ENCODE peak calls at places on chromosomes 4 and X, in six cellular contexts. F is PC-9; I is IMR-90; G is fibroblast of lung; Z is CD8-positive, alpha-beta T cell; H is dorsolateral prefrontal cortex. Q is an unnamed sample.

GRCh38 chr4:173074501-173074946 is 94.1 kb upstream of the GALNT7 start:
- DNase-seq in F (peak; percentile 49), I (peak; percentile 80), G (peak; percentile 89), Z (no peak), H (no peak), Q (peak; percentile 50)

GRCh38 chr4:87317527-87317926 is 5.2 kb downstream of the HSD17B13 start:
- DNase-seq in F (no peak), I (peak; percentile 15), G (peak; percentile 32), Z (no peak), H (no peak), Q (no peak)

GRCh38 chrX:132094169-132094568 is 33.7 kb downstream of the FRMD7 start:
- DNase-seq in F (no peak), I (no peak), G (peak; percentile 17), Z (no peak), H (no peak), Q (no peak)

GRCh38 chr4:151698213-151698612 is 62.6 kb downstream of the GATB start:
- DNase-seq in F (no peak), I (no peak), G (no peak), Z (no peak), H (no peak), Q (no peak)

GRCh38 chr4:47704693-47705325 is 133.1 kb downstream of the CORIN start:
- DNase-seq in F (peak; percentile 16), I (peak; percentile 37), G (peak; percentile 51), Z (no peak), H (peak; percentile 48), Q (peak; percentile 70)

GRCh38 chrX:109934434-109934833 is 68.5 kb upstream of the TMEM164 start:
- DNase-seq in F (no peak), I (peak; percentile 21), G (peak; percentile 0), Z (no peak), H (no peak), Q (no peak)

GRCh38 chr4:119823891-119824290 is 195.3 kb upstream of the PDE5A start:
- DNase-seq in F (no peak), I (no peak), G (no peak), Z (no peak), H (no peak), Q (no peak)

GRCh38 chrX:96685205-96686099 is 810 bp downstream of the DIAPH2 start:
- DNase-seq in F (peak; percentile 21), I (peak; percentile 55), G (peak; percentile 56), Z (no peak), H (no peak), Q (peak; percentile 49)

GRCh38 chr4:101218894-101219293 is 128.4 kb downstream of the PPP3CA start:
- DNase-seq in F (no peak), I (no peak), G (no peak), Z (no peak), H (no peak), Q (no peak)

GRCh38 chrX:73447311-73447794 is 500 bp downstream of the CDX4 start:
- DNase-seq in F (no peak), I (no peak), G (no peak), Z (no peak), H (no peak), Q (no peak)

GRCh38 chr4:122960298-122960985 is 38.0 kb upstream of the NUDT6 start:
- DNase-seq in F (no peak), I (peak; percentile 20), G (peak; percentile 60), Z (no peak), H (no peak), Q (no peak)

GRCh38 chrX:153900806-153901752 is 3.4 kb upstream of the AVPR2 start:
- DNase-seq in F (peak; percentile 83), I (peak; percentile 87), G (peak; percentile 61), Z (peak; percentile 34), H (no peak), Q (peak; percentile 64)

GRCh38 chr4:53023640-53024299 is 161.7 kb downstream of the RASL11B start:
- DNase-seq in F (no peak), I (no peak), G (no peak), Z (no peak), H (no peak), Q (no peak)

DNA sequence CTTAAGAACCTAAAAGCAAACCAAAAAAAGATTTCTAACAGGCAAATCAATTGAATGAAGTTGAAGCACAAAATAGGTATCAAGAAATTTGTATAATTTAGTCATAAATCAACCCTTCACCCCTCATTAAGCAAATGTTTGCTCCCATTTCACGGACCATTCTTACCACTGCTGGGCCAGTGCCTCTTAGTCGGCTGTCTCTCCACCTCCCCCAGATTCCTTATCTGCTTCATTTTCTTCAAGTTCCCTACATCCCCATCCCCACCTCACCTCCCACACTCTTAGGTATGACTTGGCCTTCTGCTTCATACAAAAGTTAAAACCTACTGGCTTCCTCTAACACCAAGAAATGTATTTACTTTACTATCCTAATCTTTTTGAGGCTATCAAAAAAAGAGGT is 11.8 kb downstream of the AASDH start:
- DNase-seq in F (no peak), I (no peak), G (no peak), Z (no peak), H (no peak), Q (no peak)
- H3K27ac ChIP-seq in F (no peak overlapping the region), I (no peak overlapping the region), G (no peak overlapping the region), Z (no peak overlapping the region), H (no peak overlapping the region), Q (no peak overlapping the region)

DNA sequence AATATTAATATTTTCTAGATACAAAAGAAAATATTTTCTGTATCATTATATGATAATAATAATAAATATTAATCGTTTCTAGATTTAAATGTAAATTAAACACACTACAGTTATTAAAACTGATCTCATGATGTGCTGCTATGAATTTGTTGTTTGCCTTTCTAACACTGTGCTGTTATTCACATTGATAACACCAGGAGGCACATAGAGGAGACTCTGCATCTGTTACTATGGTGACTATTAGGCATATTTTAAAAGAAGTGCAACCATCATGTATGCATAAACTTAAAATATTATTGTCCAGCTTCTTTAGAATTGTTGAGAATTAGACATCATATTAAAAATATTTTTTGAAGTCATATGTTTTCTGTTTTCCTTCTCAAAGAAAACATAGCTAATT is 11.8 kb upstream of the PDGFC start:
- DNase-seq in F (no peak), I (peak; percentile 56), G (peak; percentile 57), Z (no peak), H (no peak), Q (peak; percentile 55)
- TF ChIP-seq CTCF in F (peak; percentile 56), I (peak; percentile 64), G (peak; percentile 66), Z (no peak), H (no peak), Q (peak; percentile 57)

GRCh38 chr4:2762048-2762447 is 5.9 kb upstream of the TNIP2 start:
- DNase-seq in F (no peak), I (no peak), G (no peak), Z (no peak), H (no peak), Q (no peak)

GRCh38 chr4:2765832-2766526 is 9.8 kb upstream of the TNIP2 start:
- DNase-seq in F (no peak), I (no peak), G (no peak), Z (no peak), H (no peak), Q (no peak)

GRCh38 chr4:2761035-2761923 is 5.1 kb upstream of the TNIP2 start:
- DNase-seq in F (peak; percentile 57), I (no peak), G (no peak), Z (no peak), H (no peak), Q (no peak)

GRCh38 chr4:2767046-2767704 is 11.0 kb upstream of the TNIP2 start:
- DNase-seq in F (no peak), I (no peak), G (no peak), Z (no peak), H (no peak), Q (no peak)

DNA sequence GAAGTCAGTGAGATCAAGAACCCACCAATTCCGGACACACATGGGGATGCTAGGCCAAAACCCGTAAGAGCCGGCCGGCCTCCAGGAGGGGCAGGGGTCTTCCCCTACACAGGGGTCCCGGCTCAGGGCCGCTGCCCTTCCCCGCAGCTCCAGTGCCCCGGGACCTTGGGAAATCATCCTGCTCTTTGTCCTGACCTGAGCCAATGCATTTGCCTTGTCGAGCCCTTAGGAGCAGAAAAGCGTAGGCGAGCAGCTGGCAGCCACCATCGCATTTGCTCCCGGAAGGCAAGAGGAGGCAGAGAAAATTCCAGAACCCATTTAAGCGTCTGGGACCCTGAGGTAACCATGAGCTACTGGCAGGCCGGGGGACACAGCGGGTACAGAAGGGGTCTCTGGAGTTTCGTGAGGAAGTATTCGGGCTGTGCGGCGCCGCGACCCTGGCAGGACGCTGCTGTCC is 7.4 kb upstream of the TNIP2 start:
- DNase-seq in F (no peak), I (no peak), G (no peak), Z (no peak), H (no peak), Q (no peak)
- H3K27ac ChIP-seq in F (no peak overlapping the region), I (no peak overlapping the region), G (peak overlapping the region; percentile 4), Z (no peak overlapping the region), H (peak overlapping the region; percentile 51), Q (no peak overlapping the region)

GRCh38 chr4:3880595-3881120 is 114.5 kb downstream of the ADRA2C start:
- DNase-seq in F (peak; percentile 73), I (peak; percentile 33), G (peak; percentile 38), Z (peak; percentile 52), H (peak; percentile 76), Q (peak; percentile 86)
- TF ChIP-seq CTCF in F (peak; percentile 79), I (peak; percentile 57), G (peak; percentile 49), Z (peak; percentile 59), H (peak; percentile 67), Q (peak; percentile 90)

GRCh38 chrX:119635799-119636198 is 29.6 kb upstream of the NKRF start:
- DNase-seq in F (no peak), I (no peak), G (no peak), Z (no peak), H (no peak), Q (no peak)
- H3K27ac ChIP-seq in F (no peak overlapping the region), I (no peak overlapping the region), G (no peak overlapping the region), Z (no peak overlapping the region), H (no peak overlapping the region), Q (no peak overlapping the region)

GRCh38 chr4:105666693-105667092 is 41.8 kb downstream of the INTS12 start:
- DNase-seq in F (no peak), I (peak; percentile 16), G (peak; percentile 78), Z (no peak), H (no peak), Q (peak; percentile 80)
- TF ChIP-seq CTCF in F (peak; percentile 62), I (no peak), G (peak; percentile 36), Z (no peak), H (no peak), Q (peak; percentile 61)

GRCh38 chr4:159400782-159401712 is 298.2 kb downstream of the RAPGEF2 start:
- DNase-seq in F (no peak), I (peak; percentile 70), G (no peak), Z (no peak), H (peak; percentile 72), Q (no peak)
- H3K27ac ChIP-seq in F (no peak overlapping the region), I (no peak overlapping the region), G (peak overlapping the region; percentile 35), Z (no peak overlapping the region), H (peak overlapping the region; percentile 82), Q (no peak overlapping the region)

GRCh38 chr4:7400671-7401298 is 33.9 kb downstream of the PSAPL1 start:
- DNase-seq in F (no peak), I (no peak), G (no peak), Z (no peak), H (no peak), Q (no peak)
- TF ChIP-seq CTCF in F (no peak), I (no peak), G (no peak), Z (no peak), H (no peak), Q (no peak)